ENCODE peak calls at places on chromosomes 16 and 17, in four cellular contexts. K, F, X and T are unnamed samples.

GRCh38 chr16:15765880-15766279 is 90.9 kb downstream of the MYH11 start:
- DNase-seq in K (no peak), F (no peak), X (peak; percentile 61), T (no peak)

GRCh38 chr17:4594406-4595349 is 10.3 kb downstream of the SMTNL2 start:
- DNase-seq in K (no peak), F (no peak), X (no peak), T (peak; percentile 90)

GRCh38 chr16:77949445-77949844 is 72.9 kb upstream of the CLEC3A start:
- DNase-seq in K (no peak), F (no peak), X (no peak), T (no peak)

GRCh38 chr17:73546121-73546520 is 98.1 kb downstream of the SDK2 start:
- DNase-seq in K (no peak), F (no peak), X (no peak), T (no peak)

GRCh38 chr17:59369026-59369724 is 37.7 kb downstream of the YPEL2 start:
- DNase-seq in K (no peak), F (no peak), X (peak; percentile 52), T (no peak)

GRCh38 chr16:3123986-3124886 is 10.6 kb upstream of the ZNF213 start:
- DNase-seq in K (peak; percentile 88), F (peak; percentile 81), X (peak; percentile 99), T (peak; percentile 99)

GRCh38 chr17:29581583-29582253 is 7.7 kb downstream of the GIT1 start:
- DNase-seq in K (no peak), F (no peak), X (no peak), T (peak; percentile 56)

GRCh38 chr16:81521141-81521626 is 76.6 kb downstream of the CMIP start:
- DNase-seq in K (peak; percentile 30), F (no peak), X (no peak), T (no peak)

GRCh38 chr17:60743812-60744211 is 66.2 kb downstream of the BCAS3 start:
- DNase-seq in K (no peak), F (no peak), X (peak; percentile 57), T (no peak)

GRCh38 chr16:85254921-85255320 is 142.6 kb upstream of the CIBAR2 start:
- DNase-seq in K (no peak), F (no peak), X (no peak), T (no peak)

GRCh38 chr16:79587897-79588296 is 12.6 kb downstream of the MAF start:
- DNase-seq in K (no peak), F (no peak), X (no peak), T (no peak)

GRCh38 chr16:49431040-49431439 is 57.4 kb downstream of the C16orf78 start:
- DNase-seq in K (no peak), F (no peak), X (no peak), T (no peak)